ENCODE peak calls at places on chromosomes 12 and 14, in four cellular contexts. U is amniotic stem cell, J is AG04449, V is mesendoderm. T is an unnamed sample.

GRCh38 chr12:57899010-57899662 is 42.2 kb upstream of the ATP23 start:
- DNase-seq in U (peak; percentile 19), J (no peak), V (no peak), T (peak; percentile 63)

GRCh38 chr12:56749853-56750252 is 2.3 kb downstream of the PRIM1 start:
- DNase-seq in U (no peak), J (no peak), V (no peak), T (no peak)

GRCh38 chr12:2291182-2291832 is 238.5 kb downstream of the CACNA1C start:
- DNase-seq in U (no peak), J (no peak), V (peak; percentile 79), T (no peak)

GRCh38 chr14:105197274-105197673 is 16.2 kb upstream of the NUDT14 start:
- DNase-seq in U (no peak), J (no peak), V (peak; percentile 64), T (peak; percentile 71)

GRCh38 chr14:78946949-78947348 is 776.8 kb downstream of the NRXN3 start:
- DNase-seq in U (no peak), J (no peak), V (peak; percentile 75), T (no peak)

GRCh38 chr14:73457935-73458218 is 469 bp downstream of the NUMB start:
- DNase-seq in U (no peak), J (no peak), V (no peak), T (no peak)

GRCh38 chr12:39788235-39788634 is 168.6 kb upstream of the ABCD2 start:
- DNase-seq in U (no peak), J (no peak), V (no peak), T (no peak)

GRCh38 chr12:101969-102878 is 35.7 kb downstream of the IQSEC3 start:
- DNase-seq in U (no peak), J (no peak), V (peak; percentile 37), T (no peak)

GRCh38 chr12:67804168-67804567 is 155.6 kb downstream of the DYRK2 start:
- DNase-seq in U (no peak), J (no peak), V (no peak), T (no peak)

GRCh38 chr12:129535351-129535750 is 368.5 kb downstream of the TMEM132D start:
- DNase-seq in U (no peak), J (no peak), V (no peak), T (no peak)

GRCh38 chr14:71610149-71610548 is 322.1 kb upstream of the RGS6 start:
- DNase-seq in U (no peak), J (no peak), V (no peak), T (no peak)

GRCh38 chr12:89556976-89557375 is 31.1 kb upstream of the POC1B start:
- DNase-seq in U (no peak), J (no peak), V (no peak), T (no peak)

GRCh38 chr12:115871714-115872113 is 405.8 kb downstream of the MED13L start:
- DNase-seq in U (no peak), J (no peak), V (peak; percentile 90), T (no peak)